ENCODE peak calls at places on chromosomes 5 and 9, in eight cellular contexts. K, O, Y, C, R, S, H and V are unnamed samples.

GRCh38 chr9:135165003-135165711 is 77.7 kb downstream of the OLFM1 start:
- DNase-seq in S (no peak), C (no peak), H (peak; percentile 27), Y (no peak), K (no peak), R (no peak), O (no peak), V (no peak)

GRCh38 chr5:151222054-151222768 is 1.7 kb downstream of the CCDC69 start:
- DNase-seq in S (peak; percentile 77), C (no peak), H (no peak), Y (no peak), R (no peak), K (no peak), O (no peak), V (no peak)

GRCh38 chr5:86964889-86965288 is 302.8 kb upstream of the RASA1 start:
- DNase-seq in C (no peak), Y (no peak), K (no peak), S (no peak), O (no peak), H (no peak), R (no peak), V (no peak)

GRCh38 chr5:157215826-157216167 is 35.2 kb downstream of the ITK start:
- DNase-seq in C (no peak), S (no peak), K (no peak), H (no peak), R (no peak), Y (no peak), O (no peak), V (no peak)

GRCh38 chr9:20253635-20254034 is 368.7 kb downstream of the MLLT3 start:
- DNase-seq in H (no peak), Y (no peak), C (no peak), R (no peak), K (no peak), O (no peak), S (no peak), V (no peak)

GRCh38 chr5:168683247-168683926 is 104.2 kb upstream of the PANK3 start:
- DNase-seq in R (no peak), O (no peak), S (no peak), H (no peak), K (no peak), Y (no peak), C (peak; percentile 22), V (no peak)

GRCh38 chr5:59838067-59838466 is 55.5 kb downstream of the PDE4D start:
- DNase-seq in H (no peak), O (no peak), K (no peak), Y (no peak), R (no peak), S (no peak), C (no peak), V (no peak)

GRCh38 chr5:4480528-4481404 is 659.4 kb upstream of the ADAMTS16 start:
- DNase-seq in R (no peak), K (no peak), S (no peak), C (no peak), Y (no peak), H (no peak), O (no peak), V (no peak)

GRCh38 chr5:69238760-69239251 is 4.1 kb downstream of the CDK7 start:
- DNase-seq in Y (no peak), H (no peak), K (peak; percentile 96), S (no peak), R (no peak), O (no peak), C (peak; percentile 26), V (no peak)

GRCh38 chr5:5629579-5629978 is 207.1 kb downstream of the ICE1 start:
- DNase-seq in K (no peak), C (peak; percentile 50), H (no peak), S (no peak), O (no peak), R (no peak), Y (no peak), V (no peak)

GRCh38 chr5:106873558-106873957 is 797.2 kb downstream of the EFNA5 start:
- DNase-seq in S (peak; percentile 19), H (no peak), Y (no peak), K (no peak), C (no peak), O (no peak), R (no peak), V (no peak)

GRCh38 chr5:149274964-149275363 is 3.3 kb downstream of the AFAP1L1 start:
- DNase-seq in H (no peak), S (no peak), R (no peak), K (peak; percentile 44), C (peak; percentile 24), Y (no peak), O (no peak), V (no peak)

GRCh38 chr5:161332343-161332742 is 214.2 kb downstream of the GABRB2 start:
- DNase-seq in R (no peak), K (no peak), Y (no peak), O (no peak), S (no peak), C (no peak), H (no peak), V (no peak)

DNA sequence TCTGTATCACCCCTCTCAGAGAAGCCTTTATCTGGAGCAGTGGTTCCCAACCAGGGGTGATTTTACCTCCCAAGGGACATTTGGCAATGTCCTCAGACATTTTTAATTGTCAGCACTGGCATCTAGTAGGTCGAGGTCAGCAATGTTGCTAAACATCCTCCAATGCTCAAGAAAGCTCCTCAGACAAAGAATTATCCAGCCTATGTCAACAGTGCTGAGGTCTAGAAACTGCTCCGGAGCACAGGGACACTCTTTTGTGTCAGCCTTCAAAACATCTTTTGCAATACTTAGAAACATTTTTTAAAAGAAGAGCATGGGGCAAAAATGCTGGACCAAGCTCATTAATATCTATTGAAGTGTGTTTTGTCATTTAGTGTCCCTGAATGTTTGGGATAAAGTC is 193.8 kb downstream of the CD180 start:
- DNase-seq in K (no peak), S (no peak), C (no peak), Y (no peak), R (no peak), H (peak; percentile 3), O (no peak), V (no peak)
- H3K4me3 ChIP-seq in K (no peak overlapping the region), S (no peak overlapping the region), C (no peak overlapping the region), Y (no peak overlapping the region), R (no peak overlapping the region), H (no peak overlapping the region), O (no peak overlapping the region), V (no peak overlapping the region)

DNA sequence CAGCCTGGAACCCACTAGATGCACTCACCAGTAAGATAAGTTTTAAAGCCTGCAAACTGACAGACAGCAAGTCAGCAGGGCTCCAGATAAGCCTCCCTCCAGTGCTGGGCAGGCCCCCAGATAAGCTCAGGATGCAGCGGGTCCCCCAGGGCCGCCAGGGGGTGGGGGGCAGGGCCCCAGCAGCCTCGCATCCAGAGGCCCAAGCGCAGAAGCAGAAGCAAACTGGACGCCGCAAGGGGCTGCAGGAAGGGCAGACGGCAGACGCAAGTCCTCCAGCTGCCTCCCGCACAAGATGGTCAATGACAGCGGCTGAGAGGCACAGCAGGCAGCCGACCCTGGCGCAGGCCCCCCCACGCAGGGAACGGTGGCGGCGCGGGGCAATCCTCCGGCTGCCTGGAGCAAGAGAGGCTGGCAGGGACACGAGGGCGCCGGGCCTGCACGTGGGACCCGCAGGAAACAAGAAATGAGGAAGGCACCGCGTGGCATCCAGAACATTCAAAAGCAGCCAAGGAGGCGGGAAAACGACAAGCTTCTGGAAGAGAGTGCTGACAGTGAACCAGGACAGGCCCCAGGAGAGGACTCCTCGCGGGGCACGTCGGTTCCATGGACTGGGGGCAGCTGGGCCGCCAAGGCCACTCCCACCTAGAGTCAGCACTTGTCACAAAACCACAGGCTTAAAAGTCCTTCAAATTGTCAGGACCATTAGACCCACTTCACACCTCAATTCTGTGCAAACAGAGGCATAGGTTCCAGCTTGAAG is 49.8 kb downstream of the ROR2 start:
- DNase-seq in K (no peak), H (peak; percentile 38), Y (no peak), R (no peak), S (no peak), C (peak; percentile 44), O (no peak), V (no peak)
- TF ChIP-seq CTCF in K (no peak), H (no peak), Y (no peak), R (no peak), S (no peak), C (no peak), O (no peak), V (no peak)

GRCh38 chr9:91360551-91361293 is 996 bp downstream of the AUH start:
- DNase-seq in Y (no peak), C (no peak), R (no peak), O (peak; percentile 27), S (no peak), H (peak; percentile 56), K (no peak), V (no peak)

GRCh38 chr9:91359083-91359482 is 2.6 kb downstream of the AUH start:
- DNase-seq in S (no peak), C (no peak), H (no peak), O (no peak), R (no peak), K (no peak), Y (no peak), V (no peak)

GRCh38 chr9:91362212-91362611 is 494 bp upstream of the AUH start:
- DNase-seq in H (no peak), S (no peak), O (no peak), C (no peak), R (no peak), K (no peak), Y (no peak), V (no peak)

GRCh38 chr9:91361294-91362201 is at the start of gene AUH:
- DNase-seq in C (peak; percentile 83), S (peak; percentile 87), O (peak; percentile 89), K (peak; percentile 67), H (peak; percentile 94), R (peak; percentile 89), Y (peak; percentile 87), V (peak; percentile 88)

DNA sequence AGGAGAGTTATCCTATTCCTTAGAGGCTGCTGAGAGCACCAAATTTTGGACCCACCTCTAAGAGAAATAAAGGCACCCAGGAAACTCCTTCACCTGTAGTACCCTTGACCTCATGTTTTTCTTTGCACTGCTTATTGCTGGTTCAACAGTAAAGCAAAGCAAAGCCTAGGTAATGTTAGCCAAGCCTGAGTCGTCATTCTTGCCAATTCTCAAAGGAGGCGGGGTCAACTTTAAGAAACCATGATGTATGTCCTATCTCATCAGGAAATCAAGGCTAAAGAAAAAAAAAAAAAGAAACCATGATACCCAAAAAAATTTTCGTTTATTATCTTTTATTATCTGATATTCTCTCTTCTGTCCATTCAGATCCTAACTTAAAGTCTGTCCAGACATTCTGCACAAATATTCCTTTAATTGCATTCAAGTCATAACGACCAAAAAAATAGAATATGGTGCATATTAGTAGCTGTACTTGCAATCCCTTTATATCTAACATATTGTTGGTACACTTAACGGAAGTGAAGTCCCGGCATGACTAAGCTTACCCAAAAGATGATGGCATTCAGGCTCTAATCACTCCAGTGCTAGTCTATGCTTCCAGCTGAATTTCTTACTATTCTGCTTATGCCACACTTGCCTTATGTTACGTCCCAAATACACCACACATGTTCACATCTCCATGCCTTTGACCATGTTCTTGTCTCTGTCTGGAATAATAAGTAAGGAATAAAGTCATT is 1.8 kb downstream of the AUH start:
- DNase-seq in R (no peak), O (no peak), K (no peak), H (no peak), S (no peak), Y (no peak), C (no peak), V (no peak)
- H3K4me3 ChIP-seq in R (peak overlapping the region; percentile 98), O (peak overlapping the region; percentile 80), K (peak overlapping the region; percentile 100), H (peak overlapping the region; percentile 99), S (no peak overlapping the region), Y (peak overlapping the region; percentile 84), C (no peak overlapping the region), V (no peak overlapping the region)

DNA sequence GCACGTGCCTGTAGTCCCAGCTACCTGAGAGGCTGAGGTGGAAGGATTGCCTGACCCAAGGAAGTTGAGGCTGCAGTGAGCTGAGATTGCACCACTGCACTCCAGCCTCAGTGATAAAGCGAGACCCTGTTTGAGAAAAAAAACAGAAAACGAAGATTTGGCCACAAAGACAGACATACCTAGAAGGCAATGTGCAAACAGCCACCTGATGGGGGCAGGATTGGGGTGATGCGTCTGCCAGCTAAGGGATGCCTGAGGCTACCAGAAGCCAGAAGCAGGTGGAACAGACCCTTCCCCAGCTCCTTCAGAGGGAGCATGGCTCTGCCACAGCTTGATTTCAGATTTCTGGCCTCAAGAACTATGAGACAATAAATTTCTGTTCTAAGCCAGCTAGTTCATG is 2.9 kb downstream of the HIGD2A start:
- DNase-seq in K (no peak), C (no peak), Y (no peak), H (no peak), S (no peak), R (no peak), O (no peak), V (no peak)
- TF ChIP-seq CTCF in K (no peak), C (no peak), Y (no peak), H (no peak), S (no peak), R (no peak), O (peak; percentile 62), V (no peak)